ENCODE peak calls at places on chromosomes 12 and 14, in ten cellular contexts. C, F, A, I, Z, M, R, X, H and E are unnamed samples.
A peak's percentile ranks its signal among the peaks of the same experiment; 100 is the strongest.

GRCh38 chr12:43306066-43306465 is 245.9 kb downstream of the ADAMTS20 start:
- DNase-seq in C (no peak), F (no peak), A (no peak), I (no peak), Z (peak; percentile 84), M (peak; percentile 99), R (peak; percentile 92), X (peak; percentile 9), H (no peak), E (no peak)

GRCh38 chr14:73757876-73758391 is 43.8 kb upstream of the PNMA1 start:
- DNase-seq in C (no peak), F (peak; percentile 38), A (no peak), I (no peak), Z (no peak), M (no peak), R (no peak), X (no peak), H (no peak), E (no peak)

GRCh38 chr14:77183896-77184295 is 2.3 kb downstream of the TMEM63C start:
- DNase-seq in C (no peak), F (no peak), A (no peak), I (no peak), Z (no peak), M (no peak), R (no peak), X (no peak), H (no peak), E (no peak)

GRCh38 chr12:39675263-39675662 is 55.7 kb upstream of the ABCD2 start:
- DNase-seq in C (no peak), F (no peak), A (no peak), I (no peak), Z (no peak), M (no peak), R (no peak), X (peak; percentile 11), H (no peak), E (no peak)

GRCh38 chr12:105083551-105084105 is 630 bp downstream of the ALDH1L2 start:
- DNase-seq in C (no peak), F (peak; percentile 51), A (no peak), I (no peak), Z (peak; percentile 58), M (peak; percentile 80), R (peak; percentile 86), X (peak; percentile 58), H (no peak), E (no peak)

GRCh38 chr14:104187121-104187889 is 48.9 kb downstream of the KIF26A start:
- DNase-seq in C (no peak), F (no peak), A (no peak), I (no peak), Z (no peak), M (no peak), R (no peak), X (no peak), H (no peak), E (no peak)

GRCh38 chr14:74018029-74018703 is 922 bp downstream of the ENTPD5 start:
- DNase-seq in C (no peak), F (no peak), A (no peak), I (no peak), Z (peak; percentile 13), M (peak; percentile 76), R (peak; percentile 80), X (no peak), H (no peak), E (no peak)

GRCh38 chr14:59547310-59547709 is 29.3 kb downstream of the CCDC175 start:
- DNase-seq in C (no peak), F (no peak), A (no peak), I (no peak), Z (no peak), M (no peak), R (no peak), X (no peak), H (no peak), E (no peak)

GRCh38 chr14:101241807-101242278 is 319.5 kb upstream of the DIO3 start:
- DNase-seq in C (no peak), F (no peak), A (no peak), I (peak; percentile 23), Z (no peak), M (peak; percentile 6), R (peak; percentile 62), X (no peak), H (no peak), E (no peak)

GRCh38 chr12:13390381-13390856 is 193.9 kb downstream of the EMP1 start:
- DNase-seq in C (no peak), F (peak; percentile 13), A (no peak), I (peak; percentile 97), Z (peak; percentile 74), M (peak; percentile 15), R (peak; percentile 75), X (peak; percentile 88), H (no peak), E (no peak)

GRCh38 chr12:108228746-108229145 is 99.7 kb downstream of the WSCD2 start:
- DNase-seq in C (no peak), F (no peak), A (no peak), I (no peak), Z (no peak), M (no peak), R (no peak), X (no peak), H (no peak), E (no peak)

GRCh38 chr12:95997911-95998510 is 1.9 kb upstream of the HAL start:
- DNase-seq in C (no peak), F (no peak), A (no peak), I (no peak), Z (no peak), M (peak; percentile 8), R (peak; percentile 4), X (no peak), H (no peak), E (no peak)

GRCh38 chr12:30985814-30986452 is 59.4 kb downstream of the TSPAN11 start:
- DNase-seq in C (no peak), F (peak; percentile 65), A (no peak), I (peak; percentile 53), Z (peak; percentile 40), M (peak; percentile 53), R (peak; percentile 61), X (peak; percentile 55), H (no peak), E (no peak)

GRCh38 chr14:33922125-33922524 is 28.7 kb downstream of the EGLN3 start:
- DNase-seq in C (no peak), F (no peak), A (no peak), I (no peak), Z (no peak), M (no peak), R (no peak), X (no peak), H (no peak), E (no peak)

GRCh38 chr12:131132118-131132892 is 178.6 kb downstream of the ADGRD1 start:
- DNase-seq in C (peak; percentile 61), F (peak; percentile 18), A (peak; percentile 73), I (peak; percentile 55), Z (peak; percentile 71), M (peak; percentile 48), R (peak; percentile 9), X (peak; percentile 73), H (peak; percentile 45), E (peak; percentile 37)

GRCh38 chr12:94001691-94002090 is 146.7 kb upstream of the PLXNC1 start:
- DNase-seq in C (no peak), F (no peak), A (no peak), I (no peak), Z (no peak), M (no peak), R (no peak), X (no peak), H (no peak), E (no peak)

GRCh38 chr14:95903616-95904107 is 27.0 kb downstream of the TUNAR start:
- DNase-seq in C (no peak), F (peak; percentile 45), A (no peak), I (no peak), Z (no peak), M (no peak), R (no peak), X (no peak), H (no peak), E (no peak)

GRCh38 chr12:76183459-76184186 is 99.1 kb upstream of the NAP1L1 start:
- DNase-seq in C (no peak), F (no peak), A (no peak), I (no peak), Z (peak; percentile 91), M (peak; percentile 97), R (peak; percentile 98), X (peak; percentile 80), H (no peak), E (no peak)

GRCh38 chr12:85949253-85949652 is 75.2 kb downstream of the NTS start:
- DNase-seq in C (no peak), F (no peak), A (no peak), I (no peak), Z (no peak), M (no peak), R (no peak), X (no peak), H (no peak), E (no peak)

GRCh38 chr12:109999983-110000505 is 814 bp downstream of the ANKRD13A start:
- DNase-seq in C (no peak), F (no peak), A (no peak), I (no peak), Z (no peak), M (peak; percentile 52), R (peak; percentile 61), X (no peak), H (no peak), E (no peak)

GRCh38 chr14:86915416-86915815 is 1077.6 kb downstream of the GALC start:
- DNase-seq in C (no peak), F (no peak), A (no peak), I (no peak), Z (peak; percentile 26), M (peak; percentile 32), R (no peak), X (no peak), H (no peak), E (no peak)